ENCODE peak calls at places on chromosomes 2 and 18, in four cellular contexts. H is heart right ventricle; U is T-cell; D is activated effector memory CD4-positive, alpha-beta T cell treated with Interleukin-2 at 50 U/mL for 16 hours. Y is an unnamed sample.

GRCh38 chr2:168678153-168678853 is 124.1 kb upstream of the NOSTRIN start:
- DNase-seq in H (no peak), U (no peak), D (no peak), Y (no peak)

GRCh38 chr18:45608400-45608799 is 6.9 kb upstream of the SLC14A2 start:
- DNase-seq in H (no peak), U (no peak), D (no peak), Y (no peak)

GRCh38 chr2:152506843-152507242 is 171.9 kb downstream of the FMNL2 start:
- DNase-seq in H (no peak), U (no peak), D (no peak), Y (no peak)

GRCh38 chr18:57918601-57919000 is 115.5 kb upstream of the ATP8B1 start:
- DNase-seq in H (no peak), U (no peak), D (no peak), Y (no peak)

GRCh38 chr2:226211439-226211838 is 588.2 kb downstream of the IRS1 start:
- DNase-seq in H (peak), U (no peak), D (no peak), Y (no peak)

GRCh38 chr18:63192171-63192884 is 127.2 kb downstream of the BCL2 start:
- DNase-seq in H (no peak), U (no peak), D (no peak), Y (no peak)

GRCh38 chr18:49094979-49095632 is 144.3 kb upstream of the SMAD7 start:
- DNase-seq in H (no peak), U (no peak), D (no peak), Y (no peak)

GRCh38 chr2:102704531-102704930 is 57.3 kb upstream of the TMEM182 start:
- DNase-seq in H (no peak), U (no peak), D (no peak), Y (no peak)

GRCh38 chr18:62070306-62070705 is 116.5 kb downstream of the PIGN start:
- DNase-seq in H (no peak), U (no peak), D (no peak), Y (no peak)

GRCh38 chr2:33241072-33241471 is 235.4 kb upstream of the RASGRP3 start:
- DNase-seq in H (no peak), U (no peak), D (no peak), Y (no peak)

GRCh38 chr2:238891667-238892500 is 44.0 kb downstream of the TWIST2 start:
- DNase-seq in H (no peak), U (no peak), D (no peak), Y (no peak)

GRCh38 chr2:219911541-219911940 is 284.1 kb downstream of the SLC4A3 start:
- DNase-seq in H (no peak), U (no peak), D (no peak), Y (no peak)

GRCh38 chr2:153221506-153221905 is 257.1 kb downstream of the RPRM start:
- DNase-seq in H (no peak), U (no peak), D (no peak), Y (no peak)

GRCh38 chr2:38943784-38944183 is 54.1 kb downstream of the ARHGEF33 start:
- DNase-seq in H (no peak), U (no peak), D (no peak), Y (no peak)

GRCh38 chr2:229300814-229301213 is 29.7 kb upstream of the PID1 start:
- DNase-seq in H (no peak), U (no peak), D (no peak), Y (no peak)

GRCh38 chr2:26838121-26838906 is 9.6 kb upstream of the DPYSL5 start:
- DNase-seq in H (no peak), U (no peak), D (no peak), Y (no peak)

GRCh38 chr2:61770746-61771145 is 83.1 kb downstream of the FAM161A start:
- DNase-seq in H (no peak), U (no peak), D (no peak), Y (no peak)

GRCh38 chr2:9690252-9690651 is 59.5 kb upstream of the YWHAQ start:
- DNase-seq in H (peak), U (no peak), D (no peak), Y (no peak)

GRCh38 chr2:165745916-165746315 is 48.1 kb downstream of the GALNT3 start:
- DNase-seq in H (no peak), U (no peak), D (no peak), Y (peak)

GRCh38 chr2:112154246-112155110 is 16.3 kb downstream of the FBLN7 start:
- DNase-seq in H (no peak), U (peak), D (no peak), Y (no peak)

GRCh38 chr2:211745295-211746097 is 793.1 kb downstream of the ERBB4 start:
- DNase-seq in H (peak), U (no peak), D (no peak), Y (peak)

GRCh38 chr18:48356909-48357631 is 52.1 kb downstream of the ZBTB7C start:
- DNase-seq in H (no peak), U (no peak), D (no peak), Y (no peak)

GRCh38 chr18:35753306-35753910 is 171.9 kb downstream of the GALNT1 start:
- DNase-seq in H (no peak), U (no peak), D (no peak), Y (no peak)

GRCh38 chr2:217929757-217930707 is 72.8 kb downstream of the TNS1 start:
- DNase-seq in H (no peak), U (no peak), D (no peak), Y (no peak)

GRCh38 chr18:50473896-50474295 is 86.0 kb upstream of the MAPK4 start:
- DNase-seq in H (no peak), U (no peak), D (no peak), Y (no peak)

GRCh38 chr2:149348291-149348690 is 17.9 kb downstream of the LYPD6 start:
- DNase-seq in H (no peak), U (no peak), D (no peak), Y (no peak)

GRCh38 chr2:28049416-28049815 is 158.9 kb downstream of the BABAM2 start:
- DNase-seq in H (no peak), U (no peak), D (no peak), Y (no peak)

GRCh38 chr2:36397728-36398413 is 42.3 kb downstream of the CRIM1 start:
- DNase-seq in H (no peak), U (no peak), D (no peak), Y (no peak)

GRCh38 chr18:37584952-37585695 is 19.5 kb upstream of the CELF4 start:
- DNase-seq in H (no peak), U (no peak), D (no peak), Y (no peak)

GRCh38 chr18:27712066-27712465 is 464.9 kb downstream of the CDH2 start:
- DNase-seq in H (no peak), U (no peak), D (no peak), Y (no peak)

GRCh38 chr18:22115573-22115972 is 53.8 kb upstream of the GATA6 start:
- DNase-seq in H (peak), U (no peak), D (no peak), Y (no peak)

GRCh38 chr2:176637497-176638166 is 368.4 kb downstream of the MTX2 start:
- DNase-seq in H (peak), U (no peak), D (no peak), Y (no peak)

GRCh38 chr2:120480903-120481445 is 135.0 kb downstream of the INHBB start:
- DNase-seq in H (no peak), U (no peak), D (no peak), Y (no peak)

GRCh38 chr2:50591642-50592041 is 440.3 kb downstream of the NRXN1 start:
- DNase-seq in H (peak), U (no peak), D (no peak), Y (peak)

GRCh38 chr2:12811916-12812315 is 95.2 kb downstream of the TRIB2 start:
- DNase-seq in H (no peak), U (no peak), D (no peak), Y (no peak)

GRCh38 chr2:229691631-229692030 is 22.7 kb downstream of the DNER start:
- DNase-seq in H (no peak), U (no peak), D (no peak), Y (no peak)

GRCh38 chr2:29931818-29932217 is 10.4 kb upstream of the ALK start:
- DNase-seq in H (no peak), U (no peak), D (no peak), Y (no peak)

GRCh38 chr2:20451761-20452499 is 5.1 kb downstream of the RHOB start:
- DNase-seq in H (no peak), U (no peak), D (no peak), Y (no peak)